ENCODE peak calls at places on chromosome 16, in four cellular contexts. N, I, S and C are unnamed samples.

GRCh38 chr16:31333686-31334649 is 21.0 kb upstream of the ITGAX start:
- DNase-seq in I (peak; percentile 64), N (peak; percentile 26), S (peak; percentile 60), C (peak; percentile 37)

GRCh38 chr16:52994942-52995341 is 57.8 kb downstream of the CHD9NB start:
- DNase-seq in I (no peak), N (no peak), S (no peak), C (no peak)

GRCh38 chr16:57648590-57649442 is 19.3 kb upstream of the ADGRG3 start:
- DNase-seq in S (peak; percentile 92), N (peak; percentile 88), I (peak; percentile 92), C (peak; percentile 89)

GRCh38 chr16:27335349-27336052 is 21.7 kb downstream of the IL4R start:
- DNase-seq in I (no peak), N (no peak), S (no peak), C (no peak)

GRCh38 chr16:27195941-27196595 is 7.3 kb upstream of the KDM8 start:
- DNase-seq in I (no peak), N (no peak), S (no peak), C (no peak)

GRCh38 chr16:47644661-47645060 is 183.5 kb downstream of the PHKB start:
- DNase-seq in S (no peak), N (peak; percentile 28), I (no peak), C (no peak)

GRCh38 chr16:87017388-87018012 is 299.7 kb downstream of the C16orf95 start:
- DNase-seq in N (peak; percentile 84), I (peak; percentile 77), S (no peak), C (no peak)

GRCh38 chr16:85270365-85270764 is 158.1 kb upstream of the CIBAR2 start:
- DNase-seq in I (no peak), N (no peak), S (no peak), C (no peak)

GRCh38 chr16:90020838-90021382 is 1.7 kb upstream of the DBNDD1 start:
- DNase-seq in N (no peak), I (no peak), S (no peak), C (no peak)

GRCh38 chr16:5604770-5605169 is 507.2 kb upstream of the EEF2KMT start:
- DNase-seq in I (peak; percentile 49), S (no peak), N (no peak), C (no peak)

GRCh38 chr16:46996391-46996790 is 22.9 kb upstream of the DNAJA2 start:
- DNase-seq in N (peak; percentile 55), S (no peak), I (no peak), C (no peak)

GRCh38 chr16:50303041-50303604 is 36.8 kb downstream of the ADCY7 start:
- DNase-seq in I (no peak), S (peak; percentile 36), N (peak; percentile 72), C (peak; percentile 49)

GRCh38 chr16:5793556-5793955 is 696.0 kb upstream of the EEF2KMT start:
- DNase-seq in I (no peak), S (no peak), N (no peak), C (no peak)

GRCh38 chr16:2039286-2040030 is 8.2 kb downstream of the NTHL1 start:
- DNase-seq in S (peak; percentile 80), I (no peak), N (peak; percentile 77), C (no peak)

GRCh38 chr16:4498546-4499195 is 22.5 kb downstream of the HMOX2 start:
- DNase-seq in S (no peak), I (no peak), N (no peak), C (no peak)

GRCh38 chr16:87698676-87699179 is 67.1 kb downstream of the KLHDC4 start:
- DNase-seq in S (peak; percentile 63), N (no peak), I (no peak), C (no peak)

GRCh38 chr16:15032547-15033308 is 23.1 kb downstream of the NTAN1 start:
- DNase-seq in S (no peak), I (no peak), N (peak; percentile 65), C (no peak)

GRCh38 chr16:3762080-3762750 is 44.9 kb upstream of the TRAP1 start:
- DNase-seq in S (no peak), N (no peak), I (no peak), C (no peak)

GRCh38 chr16:69201787-69202186 is 14.8 kb downstream of the SNTB2 start:
- DNase-seq in S (no peak), N (no peak), I (no peak), C (no peak)

GRCh38 chr16:78365376-78365775 is 265.9 kb downstream of the WWOX start:
- DNase-seq in S (no peak), I (no peak), N (no peak), C (no peak)

GRCh38 chr16:50310308-50311133 is 44.2 kb downstream of the ADCY7 start:
- DNase-seq in S (peak; percentile 42), N (no peak), I (no peak), C (peak; percentile 53)

GRCh38 chr16:9957002-9957401 is 225.2 kb downstream of the GRIN2A start:
- DNase-seq in I (no peak), S (no peak), N (no peak), C (no peak)

GRCh38 chr16:50881953-50882352 is 140.1 kb downstream of the CYLD start:
- DNase-seq in S (no peak), I (no peak), N (no peak), C (no peak)

GRCh38 chr16:8863594-8864424 is 5.0 kb downstream of the CARHSP1 start:
- DNase-seq in N (no peak), I (peak; percentile 84), S (peak; percentile 73), C (no peak)

GRCh38 chr16:89319883-89320716 is 102.6 kb downstream of the ZNF778 start:
- DNase-seq in S (no peak), I (peak; percentile 83), N (peak; percentile 71), C (no peak)

GRCh38 chr16:7086842-7087616 is 245.6 kb upstream of the RBFOX1 start:
- DNase-seq in S (no peak), N (no peak), I (peak; percentile 2), C (peak; percentile 68)

GRCh38 chr16:52924162-52924561 is 128.5 kb downstream of the CHD9NB start:
- DNase-seq in I (no peak), N (no peak), S (no peak), C (no peak)

GRCh38 chr16:79146-80054 is 1.4 kb downstream of the MPG start:
- DNase-seq in S (no peak), I (no peak), N (peak; percentile 30), C (no peak)

DNA sequence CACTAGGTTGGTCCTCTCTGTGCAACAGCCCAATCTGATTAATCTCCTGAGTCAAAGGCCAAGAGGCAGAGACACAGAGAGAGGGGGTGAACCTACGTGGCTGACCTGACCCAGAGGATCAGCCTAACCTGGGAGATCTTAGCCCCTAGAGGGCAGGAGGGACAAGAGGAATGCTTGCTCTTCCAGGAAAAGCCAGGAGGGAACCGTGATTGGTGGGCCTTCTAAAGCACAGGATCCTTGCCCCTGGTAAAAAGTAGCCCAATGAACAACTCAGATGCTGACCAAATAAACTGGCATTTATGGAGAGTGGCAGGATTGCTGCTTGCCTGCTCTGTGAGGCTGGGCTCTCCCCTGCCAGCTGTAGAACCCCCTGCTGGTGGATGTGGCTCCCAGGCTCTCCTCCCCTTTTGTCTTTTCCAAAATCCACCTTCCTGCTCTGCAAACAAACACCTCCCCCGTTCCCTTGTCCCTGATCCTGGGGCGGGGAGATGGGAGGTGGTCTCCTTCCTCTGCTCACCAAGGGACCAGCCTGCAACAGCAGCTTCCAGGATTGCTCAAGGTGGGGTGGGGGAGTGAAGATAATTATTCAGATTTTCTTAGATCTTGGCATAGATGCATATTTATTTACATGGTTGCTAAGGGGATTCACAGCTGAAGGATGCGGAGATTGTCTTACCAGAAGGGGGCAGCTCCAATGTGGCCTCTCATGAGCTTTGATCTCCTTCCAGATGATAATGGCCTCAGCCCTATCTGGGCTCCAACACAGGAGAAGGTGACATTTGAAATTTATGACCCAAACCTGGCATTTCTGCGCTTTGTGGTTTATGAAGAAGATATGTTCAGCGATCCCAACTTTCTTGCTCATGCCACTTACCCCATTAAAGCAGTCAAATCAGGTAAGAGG is 71.9 kb downstream of the SDR42E1 start:
- DNase-seq in S (no peak), N (no peak), I (no peak), C (no peak)
- TF ChIP-seq CTCF in S (no peak), N (no peak), I (no peak), C (no peak)

DNA sequence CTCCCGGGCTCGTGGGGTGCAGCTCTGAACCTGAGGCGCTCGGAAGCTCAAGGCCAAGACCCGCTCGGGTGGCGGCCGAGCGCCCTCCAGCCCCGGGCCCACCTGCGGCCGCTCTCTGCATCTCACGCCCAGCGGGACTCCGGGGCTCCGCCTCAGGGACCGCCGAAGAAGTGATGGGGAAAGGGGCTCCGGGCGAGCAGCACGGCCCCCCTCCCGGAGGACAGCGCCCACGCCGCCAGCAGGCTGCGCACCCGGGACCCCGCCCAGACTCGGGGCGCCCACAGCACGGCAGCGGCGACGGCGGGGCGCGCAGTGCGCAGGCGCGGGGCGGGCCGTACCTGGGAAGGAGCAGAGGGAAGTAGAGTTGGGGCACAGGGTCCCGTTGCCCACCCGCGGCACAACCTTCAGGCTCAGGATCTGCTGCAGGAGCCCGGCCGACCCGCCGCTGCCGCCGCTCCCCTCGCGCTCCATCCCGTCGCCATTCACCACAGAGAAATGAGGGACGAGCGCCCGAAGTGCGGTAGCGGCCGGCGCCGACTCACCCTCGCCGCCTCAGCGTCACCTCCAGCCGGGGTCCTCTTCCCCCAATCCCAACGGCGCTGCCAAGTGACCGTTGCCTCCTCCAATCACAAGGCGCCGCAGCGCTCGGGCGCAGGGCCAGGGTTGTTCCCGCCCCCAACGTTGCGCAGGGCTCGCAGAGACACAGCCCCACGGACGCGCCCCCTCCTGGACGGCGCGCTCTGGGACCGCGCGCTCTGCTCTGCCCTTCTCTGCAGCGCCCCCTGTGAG is at the start of gene TMEM170A:
- DNase-seq in N (peak; percentile 99), I (peak; percentile 100), S (peak; percentile 100), C (peak; percentile 100)
- TF ChIP-seq CTCF in N (peak; percentile 100), I (peak; percentile 100), S (peak; percentile 100), C (peak; percentile 100)

DNA sequence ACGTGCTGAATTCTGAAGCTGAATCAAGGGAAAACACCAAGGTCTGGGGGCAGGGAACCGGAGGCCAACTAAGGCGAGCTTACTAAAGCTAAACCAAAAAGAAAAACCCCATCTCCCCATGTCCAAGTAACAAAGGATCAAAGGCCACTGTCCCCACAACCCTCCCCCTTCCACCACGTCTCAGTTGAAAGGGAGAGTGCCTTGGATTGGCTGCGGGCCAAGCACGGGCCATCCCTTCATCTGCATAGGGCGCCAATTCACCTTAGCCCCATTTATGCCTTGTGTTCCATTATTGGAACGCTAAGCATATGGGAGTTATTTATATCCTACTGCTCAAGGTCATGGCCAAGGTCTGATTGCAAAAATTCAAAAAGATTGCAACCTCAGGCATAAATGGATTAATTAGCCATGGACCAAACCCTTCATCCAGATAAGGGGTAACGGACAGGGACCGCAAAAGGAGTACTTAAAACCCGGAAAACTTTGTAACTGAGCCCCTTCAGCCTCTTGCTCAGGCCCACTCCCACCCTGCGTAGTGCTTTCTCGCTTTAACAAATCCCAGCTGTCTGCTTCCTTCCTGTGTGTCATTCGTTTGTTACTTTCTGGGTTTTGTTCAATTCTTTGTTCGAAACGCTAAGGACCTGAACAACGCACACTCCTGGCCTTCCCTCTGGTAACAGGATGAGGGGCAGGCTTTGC is 753 bp upstream of the ATP6V0D1 start:
- DNase-seq in I (peak; percentile 21), S (peak; percentile 79), N (peak; percentile 45), C (no peak)
- TF ChIP-seq CTCF in I (no peak), S (no peak), N (no peak), C (no peak)

GRCh38 chr16:75251280-75252048 is at the start of gene BCAR1:
- DNase-seq in N (peak; percentile 96), I (peak; percentile 93), S (peak; percentile 87), C (peak; percentile 86)
- TF ChIP-seq CTCF in N (no peak), I (peak; percentile 49), S (no peak), C (peak; percentile 34)

DNA sequence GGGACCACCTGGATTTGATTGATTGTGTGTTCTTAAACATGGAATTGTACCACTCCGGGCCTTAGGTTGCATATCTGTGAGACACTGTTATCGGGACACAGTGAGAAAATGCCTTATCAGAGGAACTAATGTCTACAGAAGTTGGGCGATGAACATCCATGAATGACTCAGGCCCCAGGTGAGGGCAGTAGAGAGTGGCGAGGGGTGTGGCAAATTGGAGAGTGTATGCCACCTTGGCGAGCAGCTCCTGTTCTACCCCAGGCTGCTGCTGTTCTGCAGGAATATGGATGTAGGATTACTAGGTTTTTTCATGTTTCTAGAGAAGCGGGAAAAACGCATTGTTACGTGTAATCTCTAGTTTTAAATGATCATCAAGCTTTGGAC is 38.8 kb downstream of the CLEC16A start:
- DNase-seq in S (peak; percentile 67), N (no peak), I (peak; percentile 60), C (no peak)
- TF ChIP-seq CTCF in S (peak; percentile 28), N (no peak), I (no peak), C (no peak)